ENCODE peak calls at places on chromosomes 11 and 22, in nine cellular contexts. A, R, T, W, H, L, J, D and G are unnamed samples. For H3K4me1, the result is how much of the 10 kb centered on the place peaks cover.

GRCh38 chr22:30196141-30196866 is 50.3 kb downstream of the LIF start:
- DNase-seq in A (peak), R (peak), T (peak), W (peak), H (no peak), L (peak), J (peak), D (peak), G (peak)

GRCh38 chr22:47775686-47776085 is 1013.2 kb downstream of the TBC1D22A start:
- DNase-seq in A (no peak), R (no peak), T (no peak), W (no peak), H (no peak), L (no peak), J (no peak), D (no peak), G (peak)

GRCh38 chr11:26842883-26843282 is 121.0 kb upstream of the SLC5A12 start:
- DNase-seq in A (no peak), R (no peak), T (no peak), W (no peak), H (no peak), L (no peak), J (no peak), D (no peak), G (no peak)

GRCh38 chr11:31560842-31561476 is 51.4 kb downstream of the ELP4 start:
- DNase-seq in A (no peak), R (no peak), T (no peak), W (no peak), H (no peak), L (no peak), J (no peak), D (no peak), G (no peak)

GRCh38 chr11:96219981-96220623 is 122.9 kb downstream of the MAML2 start:
- DNase-seq in A (peak), R (peak), T (no peak), W (no peak), H (no peak), L (no peak), J (no peak), D (no peak), G (no peak)

GRCh38 chr11:67230406-67230805 is 35.9 kb upstream of the GRK2 start:
- DNase-seq in A (no peak), R (no peak), T (no peak), W (no peak), H (no peak), L (no peak), J (no peak), D (no peak), G (no peak)

GRCh38 chr11:32173977-32174376 is 83.1 kb downstream of the RCN1 start:
- DNase-seq in A (no peak), R (no peak), T (no peak), W (no peak), H (no peak), L (no peak), J (no peak), D (no peak), G (no peak)

GRCh38 chr22:48204296-48204695 is 1441.8 kb downstream of the TBC1D22A start:
- DNase-seq in A (no peak), R (no peak), T (peak), W (no peak), H (no peak), L (no peak), J (no peak), D (no peak), G (no peak)

GRCh38 chr11:14673824-14674432 is 30.3 kb downstream of the PDE3B start:
- DNase-seq in A (peak), R (no peak), T (no peak), W (no peak), H (no peak), L (no peak), J (no peak), D (no peak), G (no peak)

DNA sequence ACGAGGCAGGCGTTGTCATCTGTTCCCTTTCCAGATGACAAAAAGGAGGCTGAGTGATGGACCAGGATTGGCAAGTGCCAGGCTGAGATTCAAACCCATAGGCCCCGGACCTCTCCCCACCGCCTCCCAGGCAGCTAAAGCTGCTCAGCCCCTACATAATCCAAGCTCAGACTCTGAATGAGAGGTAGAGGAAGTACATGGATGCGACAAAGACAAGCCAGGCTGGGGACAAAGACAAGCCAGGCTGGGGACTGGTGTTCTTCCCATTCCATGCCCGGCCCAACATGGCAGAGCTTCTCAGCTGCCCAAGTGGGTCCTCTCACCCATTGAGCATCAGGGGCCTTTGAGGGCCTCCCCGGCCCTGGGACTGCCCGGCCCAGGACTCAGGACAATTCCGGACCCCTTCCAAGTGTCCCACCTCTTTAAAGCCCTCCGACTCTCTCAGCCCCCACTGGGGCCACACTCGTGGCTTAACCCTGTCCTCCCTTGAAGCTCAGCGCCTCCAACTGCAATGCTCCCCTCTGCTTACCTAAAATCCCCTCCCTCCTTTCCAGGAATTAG is 4.8 kb downstream of the MFNG start:
- DNase-seq in A (no peak), R (no peak), T (no peak), W (no peak), H (no peak), L (no peak), J (no peak), D (no peak), G (no peak)
- H3K4me1 ChIP-seq in A (under half), R (under half), T (under half), W (under half), H (under half), L (under half), J (under half), D (under half), G (under half)

GRCh38 chr11:17612221-17613188 is 65.4 kb downstream of the OTOG start:
- DNase-seq in A (no peak), R (no peak), T (peak), W (no peak), H (no peak), L (no peak), J (no peak), D (no peak), G (no peak)
- TF ChIP-seq CTCF in A (no peak), R (no peak), T (no peak), W (no peak), H (no peak), L (no peak), J (no peak), D (no peak), G (no peak)

DNA sequence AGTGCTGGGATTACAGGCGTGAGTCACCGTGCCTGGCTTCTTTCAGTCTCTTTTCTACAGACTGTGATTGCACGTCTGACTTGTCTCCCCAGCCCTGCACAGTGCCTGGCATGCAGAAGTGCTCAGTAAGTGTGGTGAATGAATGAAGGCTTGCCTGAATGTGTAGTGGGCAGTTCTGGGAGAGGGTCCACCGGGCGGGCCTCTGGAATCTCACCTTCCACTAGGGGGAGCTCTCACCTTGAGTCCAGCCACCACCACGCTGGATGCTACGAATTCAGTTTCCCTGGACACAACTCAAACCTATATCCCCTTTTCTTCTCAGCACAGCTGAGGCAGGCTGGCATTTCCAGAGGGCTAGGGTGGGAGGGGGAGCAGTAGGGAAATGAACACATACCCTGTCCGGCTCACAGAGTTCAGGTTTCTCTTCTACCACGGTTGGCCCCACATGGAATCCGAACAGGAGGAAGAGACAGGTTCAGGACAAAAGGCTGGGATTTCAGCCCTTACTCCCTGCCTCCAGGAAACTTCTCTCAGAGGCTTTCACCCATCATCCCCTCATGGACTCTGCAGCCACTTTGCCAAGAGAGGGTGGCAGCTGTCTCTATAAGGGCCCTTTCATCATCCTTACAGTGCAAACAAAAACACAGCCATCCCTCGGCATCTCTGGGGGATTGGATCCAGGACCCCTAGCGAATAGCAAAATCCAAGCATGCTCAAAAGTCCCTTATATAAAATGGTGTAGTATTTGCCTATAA is 86.8 kb downstream of the NECTIN1 start:
- DNase-seq in A (peak), R (no peak), T (no peak), W (no peak), H (peak), L (peak), J (no peak), D (no peak), G (no peak)
- H3K4me1 ChIP-seq in A (under half), R (under half), T (under half), W (under half), H (under half), L (under half), J (under half), D (under half), G (under half)

DNA sequence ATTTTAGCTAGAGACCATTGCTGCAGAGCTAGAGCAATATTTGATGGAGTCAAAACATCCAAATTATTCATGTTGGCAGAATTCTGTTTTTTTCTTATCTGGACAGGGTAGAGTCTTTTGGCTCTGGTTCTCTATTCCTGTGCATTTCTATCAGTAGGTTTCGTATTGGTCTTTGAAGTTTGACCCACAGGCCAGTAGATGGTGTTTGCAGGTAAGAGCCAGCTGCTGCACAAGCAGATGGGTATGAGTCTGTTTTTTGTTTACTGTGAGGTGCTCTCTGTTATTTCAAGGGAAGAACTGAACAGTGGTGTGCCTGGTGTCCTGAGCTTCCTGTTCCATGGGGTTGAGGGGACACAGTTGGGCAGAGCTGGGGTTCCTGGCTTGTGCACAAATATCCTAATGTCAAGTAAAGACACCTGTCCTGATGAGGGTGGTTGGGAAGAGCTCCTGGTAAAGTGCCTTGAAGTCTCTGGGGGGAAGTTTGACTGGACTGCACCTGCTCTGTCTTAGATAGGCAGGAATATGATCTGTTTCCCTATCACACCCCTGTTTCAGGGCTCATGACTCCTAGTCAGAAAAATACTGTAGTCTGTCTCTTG is 34.0 kb upstream of the SLC22A25 start:
- DNase-seq in A (no peak), R (no peak), T (no peak), W (no peak), H (no peak), L (no peak), J (no peak), D (no peak), G (no peak)
- TF ChIP-seq CTCF in A (no peak), R (no peak), T (no peak), W (no peak), H (no peak), L (no peak), J (peak), D (no peak), G (peak)

GRCh38 chr11:12994476-12994875 is 14.6 kb upstream of the RASSF10 start:
- DNase-seq in A (no peak), R (no peak), T (no peak), W (no peak), H (no peak), L (no peak), J (no peak), D (no peak), G (no peak)
- H3K4me1 ChIP-seq in A (under half), R (under half), T (under half), W (under half), H (under half), L (under half), J (under half), D (under half), G (under half)

DNA sequence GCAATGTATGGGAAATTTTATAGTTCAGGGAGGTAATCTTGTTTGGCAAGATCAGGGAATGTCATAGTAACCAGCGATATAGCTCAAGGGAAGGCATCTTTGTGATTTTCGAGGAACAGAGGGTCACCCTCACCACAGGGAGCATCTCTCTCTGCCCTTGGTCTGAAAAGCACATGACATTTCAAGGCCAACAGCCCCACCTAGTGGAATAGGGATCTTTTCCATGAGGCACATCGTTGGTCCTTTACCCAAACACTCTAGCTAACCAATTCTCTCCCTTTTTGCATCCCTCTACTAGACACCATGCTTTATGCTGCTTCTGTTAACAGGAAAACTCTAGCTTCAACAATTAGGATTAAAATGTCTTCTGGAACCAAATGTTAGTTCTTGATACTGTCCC is 179.0 kb downstream of the GRM5 start:
- DNase-seq in A (peak), R (peak), T (peak), W (peak), H (peak), L (no peak), J (no peak), D (no peak), G (peak)
- TF ChIP-seq CTCF in A (peak), R (peak), T (no peak), W (peak), H (peak), L (no peak), J (no peak), D (no peak), G (peak)